ENCODE peak calls at places on chromosome 9, in ten cellular contexts. U is cardiac muscle cell; N is RPMI8226; Q is psoas muscle; I is HTR-8/SVneo; X is hippocampal formation; M is SK-N-SH; F is stimulated activated naive B cell treated with anti-CD40 and anti-IgM and Interleukin-4, amounts not matched to agents 10 μg/mL and 1 μg/mL and 100 μg/mL, for 72 hours; Y is NCI-H748 treated with DMSO at 0.1 percent for 48 hours; O is CD4-positive, alpha-beta memory T cell. R is an unnamed sample.

GRCh38 chr9:84969084-84969483 is 299.6 kb downstream of the NTRK2 start:
- DNase-seq in U (no peak), N (no peak), Q (no peak), I (no peak), X (no peak), M (no peak), F (no peak), Y (no peak), O (no peak), R (no peak)

GRCh38 chr9:37295178-37295577 is 127.3 kb upstream of the GRHPR start:
- DNase-seq in U (no peak), N (no peak), Q (no peak), I (no peak), X (no peak), M (no peak), F (no peak), Y (no peak), O (no peak), R (no peak)

GRCh38 chr9:24844217-24844616 is 298.5 kb upstream of the IZUMO3 start:
- DNase-seq in U (no peak), N (no peak), Q (no peak), I (no peak), X (no peak), M (no peak), F (no peak), Y (no peak), O (no peak), R (no peak)

GRCh38 chr9:113125636-113126035 is 25.2 kb upstream of the SLC31A2 start:
- DNase-seq in U (no peak), N (no peak), Q (no peak), I (no peak), X (no peak), M (no peak), F (no peak), Y (no peak), O (no peak), R (no peak)

GRCh38 chr9:124037790-124038189 is 26.2 kb downstream of the LHX2 start:
- DNase-seq in U (no peak), N (no peak), Q (no peak), I (no peak), X (no peak), M (peak), F (no peak), Y (no peak), O (no peak), R (no peak)

GRCh38 chr9:101995231-101995630 is 256.8 kb upstream of the GRIN3A start:
- DNase-seq in U (no peak), N (no peak), Q (no peak), I (peak), X (no peak), M (no peak), F (no peak), Y (no peak), O (no peak), R (peak)

GRCh38 chr9:136175745-136176290 is 29.1 kb downstream of the LHX3 start:
- DNase-seq in U (no peak), N (no peak), Q (no peak), I (no peak), X (no peak), M (no peak), F (no peak), Y (no peak), O (no peak), R (no peak)

GRCh38 chr9:755454-756381 is 85.8 kb upstream of the DMRT1 start:
- DNase-seq in U (peak), N (no peak), Q (no peak), I (peak), X (no peak), M (no peak), F (no peak), Y (no peak), O (no peak), R (peak)

GRCh38 chr9:2181794-2182193 is 166.6 kb downstream of the SMARCA2 start:
- DNase-seq in U (peak), N (no peak), Q (peak), I (peak), X (no peak), M (peak), F (no peak), Y (no peak), O (no peak), R (peak)

GRCh38 chr9:119318371-119318770 is 50.9 kb downstream of the BRINP1 start:
- DNase-seq in U (no peak), N (no peak), Q (no peak), I (no peak), X (peak), M (peak), F (no peak), Y (no peak), O (no peak), R (no peak)

GRCh38 chr9:124454791-124455443 is 4.7 kb downstream of the ADGRD2 start:
- DNase-seq in U (no peak), N (no peak), Q (no peak), I (no peak), X (no peak), M (peak), F (no peak), Y (no peak), O (no peak), R (no peak)

GRCh38 chr9:81474792-81475191 is 214.6 kb downstream of the TLE1 start:
- DNase-seq in U (no peak), N (no peak), Q (no peak), I (no peak), X (no peak), M (no peak), F (no peak), Y (no peak), O (no peak), R (no peak)

GRCh38 chr9:2241461-2241874 is 226.3 kb downstream of the SMARCA2 start:
- DNase-seq in U (peak), N (no peak), Q (peak), I (no peak), X (peak), M (peak), F (no peak), Y (no peak), O (no peak), R (peak)

R was measured in GM23248.